ENCODE peak calls at places on chromosomes 5 and 9, in four cellular contexts. S, P, O and T are unnamed samples.

GRCh38 chr9:29974197-29974596 is 2400.9 kb upstream of the C9orf72 start:
- DNase-seq in S (no peak), P (no peak), O (no peak), T (no peak)

GRCh38 chr5:95983067-95983466 is 21.4 kb upstream of the ELL2 start:
- DNase-seq in O (no peak), S (no peak), P (no peak), T (no peak)

GRCh38 chr9:77725820-77726219 is 77.7 kb upstream of the GNA14 start:
- DNase-seq in S (no peak), P (no peak), O (no peak), T (no peak)

GRCh38 chr5:176901260-176902101 is 2.3 kb upstream of the HK3 start:
- DNase-seq in P (no peak), O (peak), S (no peak), T (no peak)

GRCh38 chr9:71886015-71886414 is 25.0 kb downstream of the ABHD17B start:
- DNase-seq in O (no peak), S (no peak), P (no peak), T (no peak)

GRCh38 chr9:121634800-121635261 is 16.6 kb upstream of the DAB2IP start:
- DNase-seq in S (peak), O (no peak), P (no peak), T (no peak)

GRCh38 chr5:154709368-154710305 is 45.5 kb upstream of the LARP1 start:
- DNase-seq in P (no peak), O (no peak), S (no peak), T (no peak)

GRCh38 chr5:133256276-133256675 is 204.5 kb downstream of the HSPA4 start:
- DNase-seq in P (no peak), O (no peak), S (no peak), T (no peak)

GRCh38 chr9:71005456-71005855 is 116.0 kb downstream of the TRPM3 start:
- DNase-seq in S (no peak), P (no peak), O (no peak), T (no peak)

GRCh38 chr5:18238321-18238720 is 604.1 kb downstream of the TAF11L14 start:
- DNase-seq in S (no peak), O (no peak), P (no peak), T (no peak)

GRCh38 chr5:114418546-114419388 is 56.9 kb downstream of the KCNN2 start:
- DNase-seq in P (no peak), O (peak), S (no peak), T (no peak)

GRCh38 chr5:138064526-138064925 is 19.3 kb upstream of the WNT8A start:
- DNase-seq in O (no peak), S (no peak), P (no peak), T (no peak)

GRCh38 chr5:107389130-107389553 is 281.6 kb downstream of the EFNA5 start:
- DNase-seq in O (peak), P (peak), S (no peak), T (peak)

GRCh38 chr9:135760465-135760864 is 58.5 kb downstream of the KCNT1 start:
- DNase-seq in O (no peak), S (no peak), P (no peak), T (no peak)

GRCh38 chr5:108421713-108422112 is 39.8 kb upstream of the FBXL17 start:
- DNase-seq in P (no peak), S (no peak), O (no peak), T (no peak)

GRCh38 chr5:151123897-151124751 is 33.5 kb downstream of the ANXA6 start:
- DNase-seq in O (no peak), P (no peak), S (no peak), T (peak)

GRCh38 chr5:181052526-181052927 is 12.5 kb downstream of the BTNL9 start:
- DNase-seq in S (no peak), P (no peak), O (no peak), T (no peak)

GRCh38 chr5:66849803-66850202 is 253.6 kb downstream of the MAST4 start:
- DNase-seq in P (no peak), O (no peak), S (no peak), T (peak)

GRCh38 chr5:137344723-137345322 is 154.3 kb downstream of the SPOCK1 start:
- DNase-seq in O (peak), P (no peak), S (no peak), T (peak)

GRCh38 chr5:72599519-72600400 is 92.5 kb upstream of the ZNF366 start:
- DNase-seq in S (no peak), P (no peak), O (no peak), T (peak)

GRCh38 chr9:89372230-89372816 is 54.0 kb downstream of the SECISBP2 start:
- DNase-seq in O (no peak), S (no peak), P (peak), T (no peak)

GRCh38 chr5:43569236-43569635 is 12.4 kb upstream of the PAIP1 start:
- DNase-seq in S (no peak), P (no peak), O (no peak), T (no peak)

GRCh38 chr9:124307379-124308030 is 49.8 kb downstream of the NEK6 start:
- DNase-seq in P (no peak), S (no peak), O (no peak), T (no peak)

GRCh38 chr5:160213537-160213936 is 15.8 kb upstream of the FABP6 start:
- DNase-seq in P (no peak), O (no peak), S (no peak), T (no peak)

GRCh38 chr5:7214906-7215416 is 181.0 kb upstream of the ADCY2 start:
- DNase-seq in P (no peak), S (no peak), O (no peak), T (no peak)

GRCh38 chr5:111948078-111948477 is 191.1 kb upstream of the NREP start:
- DNase-seq in O (no peak), P (no peak), S (no peak), T (no peak)

GRCh38 chr9:116661037-116661954 is 25.8 kb upstream of the TRIM32 start:
- DNase-seq in S (peak), O (peak), P (peak), T (peak)

GRCh38 chr5:40480392-40480791 is 199.3 kb upstream of the PTGER4 start:
- DNase-seq in O (no peak), S (no peak), P (no peak), T (no peak)

DNA sequence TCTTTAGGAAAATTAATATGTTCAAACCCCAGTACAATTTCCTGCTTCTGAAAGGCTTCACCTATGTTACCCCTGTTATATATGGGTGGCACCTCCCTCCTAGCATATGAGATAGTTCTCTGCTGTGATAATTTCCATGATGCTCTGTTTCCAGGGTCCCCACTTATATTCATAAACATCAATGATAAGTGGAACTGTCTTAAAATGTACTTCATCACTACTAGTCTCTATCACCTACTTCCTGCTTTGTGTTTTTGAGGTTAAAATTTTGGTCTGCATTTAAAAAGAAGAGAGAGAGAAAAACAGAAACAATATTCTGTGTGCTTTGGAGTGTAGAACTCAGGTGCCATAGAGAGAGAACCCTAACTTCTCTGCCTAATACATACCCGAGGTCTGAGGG is 234.7 kb downstream of the HTR1A start:
- DNase-seq in S (no peak), O (no peak), P (no peak), T (no peak)
- H3K27ac ChIP-seq in S (no peak), O (no peak), P (no peak), T (no peak)

GRCh38 chr9:137054932-137055384 is 1.1 kb upstream of the ENTPD2 start:
- DNase-seq in P (no peak), O (no peak), S (no peak), T (no peak)

GRCh38 chr9:137057545-137057944 is 3.7 kb upstream of the ENTPD2 start:
- DNase-seq in O (no peak), P (no peak), S (no peak), T (no peak)

GRCh38 chr9:137058651-137059234 is 4.9 kb upstream of the ENTPD2 start:
- DNase-seq in O (peak), P (no peak), S (no peak), T (no peak)

GRCh38 chr9:137055385-137056364 is 1.8 kb upstream of the ENTPD2 start:
- DNase-seq in P (no peak), S (peak), O (no peak), T (no peak)

GRCh38 chr9:137056739-137057407 is 3.0 kb upstream of the ENTPD2 start:
- DNase-seq in S (no peak), P (no peak), O (no peak), T (no peak)
- H3K27ac ChIP-seq in S (no peak), P (no peak), O (no peak), T (no peak)

DNA sequence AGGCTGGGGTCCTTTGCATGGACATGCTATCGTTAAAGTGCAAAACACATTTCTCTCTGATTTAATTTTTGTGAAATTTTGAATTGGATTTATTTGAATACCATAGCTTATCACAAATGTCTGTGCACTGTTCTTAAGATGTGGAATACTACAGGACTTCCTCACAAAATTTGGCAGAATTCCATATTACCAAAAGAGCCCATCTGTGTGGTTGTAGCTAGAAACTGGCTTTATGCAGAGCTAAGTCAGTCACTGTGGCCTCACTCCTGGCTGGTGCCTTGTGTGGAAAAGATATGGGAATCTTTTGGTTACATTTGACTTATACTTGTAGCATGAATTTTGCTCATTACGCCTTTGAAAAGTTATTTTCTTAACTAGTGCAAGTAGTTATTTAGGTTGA is 35.5 kb downstream of the ACO1 start:
- DNase-seq in P (no peak), O (no peak), S (no peak), T (no peak)
- H3K27ac ChIP-seq in P (no peak), O (no peak), S (no peak), T (no peak)

DNA sequence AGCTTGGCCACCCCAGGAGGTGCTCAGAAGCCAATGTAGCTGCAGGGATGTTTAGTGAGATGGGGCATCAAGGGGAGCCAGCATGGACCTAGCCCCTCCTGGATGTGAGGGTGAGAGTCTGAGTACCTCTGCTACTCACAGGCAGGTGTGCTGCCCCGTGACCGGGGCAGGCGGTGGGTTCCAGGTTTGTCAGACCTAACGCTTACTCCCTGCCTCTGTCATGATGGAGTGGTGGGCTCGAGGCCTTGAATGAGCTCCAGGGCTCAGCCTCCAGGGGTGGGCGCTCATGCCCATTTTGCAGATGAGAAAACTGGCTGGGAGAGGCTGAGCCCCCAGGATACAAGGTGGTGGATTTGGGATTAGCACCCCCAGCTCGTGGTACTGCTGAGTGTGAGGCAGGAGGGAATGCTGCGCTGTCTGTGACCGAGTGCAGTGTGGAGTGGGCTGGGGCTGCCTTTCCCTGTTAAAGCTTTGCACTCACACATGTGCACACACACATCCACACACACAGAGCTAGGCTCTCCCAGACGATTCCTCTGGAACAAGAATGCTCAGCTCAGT is 1.5 kb downstream of the RXRA start:
- DNase-seq in O (no peak), S (no peak), P (no peak), T (no peak)
- H3K27ac ChIP-seq in O (peak), S (peak), P (no peak), T (no peak)

GRCh38 chr9:5274770-5275169 is 29.7 kb downstream of the RLN2 start:
- DNase-seq in S (no peak), O (no peak), P (no peak), T (no peak)
- H3K27ac ChIP-seq in S (no peak), O (no peak), P (no peak), T (no peak)

DNA sequence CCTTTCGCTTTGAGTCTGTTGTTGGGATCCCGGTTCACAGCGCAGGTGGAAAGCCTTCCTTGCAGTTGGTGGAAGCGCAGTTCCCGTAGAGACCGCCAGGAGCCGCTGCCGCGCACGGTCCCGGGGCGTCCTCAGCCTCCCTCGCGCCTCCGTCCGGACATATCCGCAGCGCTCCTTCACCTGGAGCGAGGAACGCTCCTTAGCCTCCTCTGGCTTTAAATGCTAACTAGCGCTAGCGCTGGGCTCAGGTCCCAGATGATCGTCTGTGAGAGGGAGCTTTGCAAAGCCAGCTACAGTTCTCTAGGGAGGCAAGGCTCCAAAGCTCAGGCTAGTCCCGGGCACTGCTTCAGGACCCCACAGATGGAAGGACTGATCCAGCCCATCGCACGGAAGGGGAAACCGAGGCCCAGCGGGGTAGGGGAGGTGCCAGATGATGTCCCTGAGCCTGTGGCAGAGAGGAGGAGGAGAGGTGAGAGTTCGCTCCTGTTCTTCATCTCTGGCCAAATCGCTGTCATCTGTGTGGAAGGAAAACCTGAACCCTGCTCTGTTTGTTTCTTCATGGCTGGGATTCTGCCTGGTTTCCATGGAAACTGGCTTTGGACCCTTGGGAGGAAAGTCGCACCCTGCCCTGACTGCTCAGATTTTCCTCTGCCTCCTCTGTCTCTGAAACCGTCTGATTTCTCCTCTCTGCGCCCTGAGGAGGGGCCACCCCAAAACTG is 31.4 kb downstream of the COL15A1 start:
- DNase-seq in S (peak), O (peak), P (peak), T (peak)
- H3K27ac ChIP-seq in S (no peak), O (no peak), P (no peak), T (no peak)